ENCODE peak calls at places on chromosomes 16 and 17, in ten cellular contexts. One of them, this sample, is unnamed.

GRCh38 chr16:11308493-11309283 is 27.6 kb upstream of the PRM1 start:
- DNase-seq in fibroblast of lung: no peak
- DNase-seq in SK-N-SH: no peak
- DNase-seq in astrocyte of the spinal cord: no peak
- DNase-seq in cardiac fibroblast: no peak
- DNase-seq in uterus: no peak
- DNase-seq in adrenal gland: no peak
- DNase-seq in neural progenitor cell: peak; percentile 24
- DNase-seq in A549: no peak
- DNase-seq in GM12865: peak; percentile 91
- DNase-seq in this sample: no peak

GRCh38 chr17:19248923-19249574 is 11.9 kb downstream of the EPN2 start:
- DNase-seq in fibroblast of lung: peak; percentile 95
- DNase-seq in SK-N-SH: no peak
- DNase-seq in astrocyte of the spinal cord: peak; percentile 88
- DNase-seq in cardiac fibroblast: peak; percentile 73
- DNase-seq in uterus: peak; percentile 69
- DNase-seq in adrenal gland: peak; percentile 56
- DNase-seq in neural progenitor cell: no peak
- DNase-seq in A549: no peak
- DNase-seq in GM12865: no peak
- DNase-seq in this sample: no peak

GRCh38 chr17:76700290-76700626 is 10.5 kb downstream of the MXRA7 start:
- DNase-seq in fibroblast of lung: no peak
- DNase-seq in SK-N-SH: no peak
- DNase-seq in astrocyte of the spinal cord: no peak
- DNase-seq in cardiac fibroblast: no peak
- DNase-seq in uterus: no peak
- DNase-seq in adrenal gland: no peak
- DNase-seq in neural progenitor cell: no peak
- DNase-seq in A549: no peak
- DNase-seq in GM12865: no peak
- DNase-seq in this sample: no peak

GRCh38 chr16:48963901-48964615 is 317.6 kb downstream of the CBLN1 start:
- DNase-seq in fibroblast of lung: peak; percentile 97
- DNase-seq in SK-N-SH: no peak
- DNase-seq in astrocyte of the spinal cord: peak; percentile 86
- DNase-seq in cardiac fibroblast: peak; percentile 32
- DNase-seq in uterus: no peak
- DNase-seq in adrenal gland: no peak
- DNase-seq in neural progenitor cell: no peak
- DNase-seq in A549: peak; percentile 36
- DNase-seq in GM12865: no peak
- DNase-seq in this sample: no peak

GRCh38 chr17:73091770-73092517 is 544 bp downstream of the SLC39A11 start:
- DNase-seq in fibroblast of lung: peak; percentile 35
- DNase-seq in SK-N-SH: no peak
- DNase-seq in astrocyte of the spinal cord: no peak
- DNase-seq in cardiac fibroblast: peak; percentile 26
- DNase-seq in uterus: peak; percentile 25
- DNase-seq in adrenal gland: peak; percentile 37
- DNase-seq in neural progenitor cell: peak; percentile 71
- DNase-seq in A549: peak; percentile 21
- DNase-seq in GM12865: peak; percentile 33
- DNase-seq in this sample: no peak

GRCh38 chr17:35297666-35298065 is 54.8 kb downstream of the SLFN5 start:
- DNase-seq in fibroblast of lung: no peak
- DNase-seq in SK-N-SH: no peak
- DNase-seq in astrocyte of the spinal cord: no peak
- DNase-seq in cardiac fibroblast: no peak
- DNase-seq in uterus: no peak
- DNase-seq in adrenal gland: no peak
- DNase-seq in neural progenitor cell: no peak
- DNase-seq in A549: no peak
- DNase-seq in GM12865: no peak
- DNase-seq in this sample: no peak

GRCh38 chr17:17376362-17376761 is 73.2 kb downstream of the NT5M start:
- DNase-seq in fibroblast of lung: no peak
- DNase-seq in SK-N-SH: no peak
- DNase-seq in astrocyte of the spinal cord: no peak
- DNase-seq in cardiac fibroblast: peak; percentile 56
- DNase-seq in uterus: no peak
- DNase-seq in adrenal gland: no peak
- DNase-seq in neural progenitor cell: no peak
- DNase-seq in A549: no peak
- DNase-seq in GM12865: no peak
- DNase-seq in this sample: no peak

GRCh38 chr17:28703552-28704218 is 8.0 kb downstream of the PROCA1 start:
- DNase-seq in fibroblast of lung: no peak
- DNase-seq in SK-N-SH: no peak
- DNase-seq in astrocyte of the spinal cord: no peak
- DNase-seq in cardiac fibroblast: no peak
- DNase-seq in uterus: no peak
- DNase-seq in adrenal gland: no peak
- DNase-seq in neural progenitor cell: no peak
- DNase-seq in A549: no peak
- DNase-seq in GM12865: no peak
- DNase-seq in this sample: no peak

GRCh38 chr16:67101301-67101675 is 8.5 kb upstream of the PHAF1 start:
- DNase-seq in fibroblast of lung: peak; percentile 78
- DNase-seq in SK-N-SH: no peak
- DNase-seq in astrocyte of the spinal cord: peak; percentile 10
- DNase-seq in cardiac fibroblast: no peak
- DNase-seq in uterus: no peak
- DNase-seq in adrenal gland: no peak
- DNase-seq in neural progenitor cell: no peak
- DNase-seq in A549: no peak
- DNase-seq in GM12865: no peak
- DNase-seq in this sample: no peak
- TF ChIP-seq CTCF in fibroblast of lung: no peak
- TF ChIP-seq CTCF in SK-N-SH: peak; percentile 1
- TF ChIP-seq CTCF in astrocyte of the spinal cord: no peak
- TF ChIP-seq CTCF in cardiac fibroblast: no peak
- TF ChIP-seq CTCF in uterus: no peak
- TF ChIP-seq CTCF in adrenal gland: no peak
- TF ChIP-seq CTCF in neural progenitor cell: no peak
- TF ChIP-seq CTCF in A549: no peak
- TF ChIP-seq CTCF in GM12865: no peak
- TF ChIP-seq CTCF in this sample: no peak

GRCh38 chr17:32803544-32803943 is 73.4 kb downstream of the MYO1D start:
- DNase-seq in fibroblast of lung: no peak
- DNase-seq in SK-N-SH: no peak
- DNase-seq in astrocyte of the spinal cord: no peak
- DNase-seq in cardiac fibroblast: peak; percentile 27
- DNase-seq in uterus: no peak
- DNase-seq in adrenal gland: no peak
- DNase-seq in neural progenitor cell: no peak
- DNase-seq in A549: no peak
- DNase-seq in GM12865: no peak
- DNase-seq in this sample: no peak

GRCh38 chr17:32801193-32801592 is 75.7 kb downstream of the MYO1D start:
- DNase-seq in fibroblast of lung: no peak
- DNase-seq in SK-N-SH: no peak
- DNase-seq in astrocyte of the spinal cord: no peak
- DNase-seq in cardiac fibroblast: no peak
- DNase-seq in uterus: no peak
- DNase-seq in adrenal gland: no peak
- DNase-seq in neural progenitor cell: no peak
- DNase-seq in A549: no peak
- DNase-seq in GM12865: no peak
- DNase-seq in this sample: no peak

GRCh38 chr17:32798938-32799337 is 78.0 kb downstream of the MYO1D start:
- DNase-seq in fibroblast of lung: no peak
- DNase-seq in SK-N-SH: no peak
- DNase-seq in astrocyte of the spinal cord: no peak
- DNase-seq in cardiac fibroblast: no peak
- DNase-seq in uterus: no peak
- DNase-seq in adrenal gland: no peak
- DNase-seq in neural progenitor cell: no peak
- DNase-seq in A549: no peak
- DNase-seq in GM12865: no peak
- DNase-seq in this sample: no peak

GRCh38 chr17:32802306-32802705 is 74.6 kb downstream of the MYO1D start:
- DNase-seq in fibroblast of lung: no peak
- DNase-seq in SK-N-SH: no peak
- DNase-seq in astrocyte of the spinal cord: no peak
- DNase-seq in cardiac fibroblast: no peak
- DNase-seq in uterus: no peak
- DNase-seq in adrenal gland: no peak
- DNase-seq in neural progenitor cell: no peak
- DNase-seq in A549: no peak
- DNase-seq in GM12865: no peak
- DNase-seq in this sample: no peak

GRCh38 chr17:32801641-32802040 is 75.3 kb downstream of the MYO1D start:
- DNase-seq in fibroblast of lung: no peak
- DNase-seq in SK-N-SH: no peak
- DNase-seq in astrocyte of the spinal cord: no peak
- DNase-seq in cardiac fibroblast: no peak
- DNase-seq in uterus: no peak
- DNase-seq in adrenal gland: no peak
- DNase-seq in neural progenitor cell: no peak
- DNase-seq in A549: no peak
- DNase-seq in GM12865: no peak
- DNase-seq in this sample: no peak
- TF ChIP-seq CTCF in fibroblast of lung: no peak
- TF ChIP-seq CTCF in SK-N-SH: no peak
- TF ChIP-seq CTCF in astrocyte of the spinal cord: no peak
- TF ChIP-seq CTCF in cardiac fibroblast: no peak
- TF ChIP-seq CTCF in uterus: no peak
- TF ChIP-seq CTCF in adrenal gland: no peak
- TF ChIP-seq CTCF in neural progenitor cell: no peak
- TF ChIP-seq CTCF in A549: no peak
- TF ChIP-seq CTCF in GM12865: no peak
- TF ChIP-seq CTCF in this sample: no peak

GRCh38 chr17:66381701-66382362 is 79.4 kb downstream of the PRKCA start:
- DNase-seq in fibroblast of lung: no peak
- DNase-seq in SK-N-SH: no peak
- DNase-seq in astrocyte of the spinal cord: no peak
- DNase-seq in cardiac fibroblast: no peak
- DNase-seq in uterus: no peak
- DNase-seq in adrenal gland: no peak
- DNase-seq in neural progenitor cell: no peak
- DNase-seq in A549: no peak
- DNase-seq in GM12865: no peak
- DNase-seq in this sample: no peak

GRCh38 chr17:66386789-66387351 is 84.5 kb downstream of the PRKCA start:
- DNase-seq in fibroblast of lung: peak; percentile 36
- DNase-seq in SK-N-SH: no peak
- DNase-seq in astrocyte of the spinal cord: no peak
- DNase-seq in cardiac fibroblast: peak; percentile 74
- DNase-seq in uterus: no peak
- DNase-seq in adrenal gland: no peak
- DNase-seq in neural progenitor cell: no peak
- DNase-seq in A549: peak; percentile 25
- DNase-seq in GM12865: no peak
- DNase-seq in this sample: no peak

GRCh38 chr17:66387391-66387981 is 85.1 kb downstream of the PRKCA start:
- DNase-seq in fibroblast of lung: no peak
- DNase-seq in SK-N-SH: no peak
- DNase-seq in astrocyte of the spinal cord: no peak
- DNase-seq in cardiac fibroblast: no peak
- DNase-seq in uterus: no peak
- DNase-seq in adrenal gland: no peak
- DNase-seq in neural progenitor cell: peak; percentile 61
- DNase-seq in A549: no peak
- DNase-seq in GM12865: no peak
- DNase-seq in this sample: no peak

GRCh38 chr17:66379539-66379938 is 77.1 kb downstream of the PRKCA start:
- DNase-seq in fibroblast of lung: no peak
- DNase-seq in SK-N-SH: no peak
- DNase-seq in astrocyte of the spinal cord: no peak
- DNase-seq in cardiac fibroblast: peak; percentile 59
- DNase-seq in uterus: no peak
- DNase-seq in adrenal gland: no peak
- DNase-seq in neural progenitor cell: no peak
- DNase-seq in A549: no peak
- DNase-seq in GM12865: no peak
- DNase-seq in this sample: no peak

DNA sequence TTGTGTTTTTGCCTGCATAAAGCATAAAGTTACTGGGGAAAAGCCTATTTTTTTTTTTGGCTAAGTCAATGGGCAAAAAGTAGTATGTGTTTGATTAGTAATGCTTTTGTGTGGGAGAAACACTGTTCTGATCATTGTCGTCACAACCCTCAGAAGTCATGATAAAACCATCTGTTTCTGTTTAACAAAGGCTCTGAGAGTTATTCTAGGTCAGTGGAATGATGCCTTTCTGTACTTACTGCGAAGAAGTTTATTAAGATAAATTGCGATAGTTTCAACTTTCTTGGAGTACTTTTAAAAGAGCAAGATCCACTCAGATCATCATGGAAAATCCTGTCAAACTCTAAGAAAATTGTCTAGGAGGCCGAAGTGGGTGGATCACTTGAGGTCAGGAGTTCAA is 80.9 kb downstream of the PRKCA start:
- DNase-seq in fibroblast of lung: peak; percentile 97
- DNase-seq in SK-N-SH: peak; percentile 54
- DNase-seq in astrocyte of the spinal cord: peak; percentile 93
- DNase-seq in cardiac fibroblast: peak; percentile 94
- DNase-seq in uterus: no peak
- DNase-seq in adrenal gland: no peak
- DNase-seq in neural progenitor cell: no peak
- DNase-seq in A549: no peak
- DNase-seq in GM12865: no peak
- DNase-seq in this sample: no peak
- TF ChIP-seq CTCF in fibroblast of lung: no peak
- TF ChIP-seq CTCF in SK-N-SH: no peak
- TF ChIP-seq CTCF in astrocyte of the spinal cord: no peak
- TF ChIP-seq CTCF in cardiac fibroblast: no peak
- TF ChIP-seq CTCF in uterus: no peak
- TF ChIP-seq CTCF in adrenal gland: no peak
- TF ChIP-seq CTCF in neural progenitor cell: no peak
- TF ChIP-seq CTCF in A549: no peak
- TF ChIP-seq CTCF in GM12865: no peak
- TF ChIP-seq CTCF in this sample: no peak

GRCh38 chr17:57735230-57735629 is 9.9 kb downstream of the CCDC182 start:
- DNase-seq in fibroblast of lung: no peak
- DNase-seq in SK-N-SH: no peak
- DNase-seq in astrocyte of the spinal cord: no peak
- DNase-seq in cardiac fibroblast: no peak
- DNase-seq in uterus: no peak
- DNase-seq in adrenal gland: no peak
- DNase-seq in neural progenitor cell: no peak
- DNase-seq in A549: no peak
- DNase-seq in GM12865: no peak
- DNase-seq in this sample: no peak

GRCh38 chr17:57732062-57732461 is 13.0 kb downstream of the CCDC182 start:
- DNase-seq in fibroblast of lung: no peak
- DNase-seq in SK-N-SH: no peak
- DNase-seq in astrocyte of the spinal cord: no peak
- DNase-seq in cardiac fibroblast: no peak
- DNase-seq in uterus: no peak
- DNase-seq in adrenal gland: peak; percentile 71
- DNase-seq in neural progenitor cell: no peak
- DNase-seq in A549: no peak
- DNase-seq in GM12865: no peak
- DNase-seq in this sample: no peak

GRCh38 chr17:57737450-57737849 is 7.6 kb downstream of the CCDC182 start:
- DNase-seq in fibroblast of lung: no peak
- DNase-seq in SK-N-SH: no peak
- DNase-seq in astrocyte of the spinal cord: no peak
- DNase-seq in cardiac fibroblast: no peak
- DNase-seq in uterus: no peak
- DNase-seq in adrenal gland: no peak
- DNase-seq in neural progenitor cell: no peak
- DNase-seq in A549: no peak
- DNase-seq in GM12865: no peak
- DNase-seq in this sample: no peak

GRCh38 chr17:57733085-57733484 is 12.0 kb downstream of the CCDC182 start:
- DNase-seq in fibroblast of lung: no peak
- DNase-seq in SK-N-SH: no peak
- DNase-seq in astrocyte of the spinal cord: no peak
- DNase-seq in cardiac fibroblast: no peak
- DNase-seq in uterus: no peak
- DNase-seq in adrenal gland: no peak
- DNase-seq in neural progenitor cell: no peak
- DNase-seq in A549: no peak
- DNase-seq in GM12865: no peak
- DNase-seq in this sample: no peak

GRCh38 chr17:57735707-57736106 is 9.4 kb downstream of the CCDC182 start:
- DNase-seq in fibroblast of lung: no peak
- DNase-seq in SK-N-SH: peak; percentile 60
- DNase-seq in astrocyte of the spinal cord: no peak
- DNase-seq in cardiac fibroblast: no peak
- DNase-seq in uterus: no peak
- DNase-seq in adrenal gland: no peak
- DNase-seq in neural progenitor cell: peak; percentile 55
- DNase-seq in A549: peak; percentile 42
- DNase-seq in GM12865: peak; percentile 31
- DNase-seq in this sample: no peak
- TF ChIP-seq CTCF in fibroblast of lung: no peak
- TF ChIP-seq CTCF in SK-N-SH: peak; percentile 45
- TF ChIP-seq CTCF in astrocyte of the spinal cord: peak; percentile 34
- TF ChIP-seq CTCF in cardiac fibroblast: no peak
- TF ChIP-seq CTCF in uterus: no peak
- TF ChIP-seq CTCF in adrenal gland: peak; percentile 28
- TF ChIP-seq CTCF in neural progenitor cell: peak; percentile 56
- TF ChIP-seq CTCF in A549: peak; percentile 42
- TF ChIP-seq CTCF in GM12865: peak; percentile 37
- TF ChIP-seq CTCF in this sample: no peak

This sample was measured in omental fat pad.